ENCODE peak calls at places on chromosomes 3 and 15, in seven cellular contexts. X is esophagus muscularis mucosa, O is GM10248, L is PC-9, C is T-helper 1 cell, U is A172, H is NCI-H1930. E is an unnamed sample.

GRCh38 chr3:192802957-192803899 is 75.9 kb upstream of the FGF12 start:
- DNase-seq in L (no peak), O (peak), U (peak), C (peak), H (no peak), X (no peak), E (peak)

GRCh38 chr15:75199347-75199976 is 2.2 kb upstream of the C15orf39 start:
- DNase-seq in L (no peak), C (peak), X (no peak), U (no peak), H (no peak), O (no peak), E (no peak)

GRCh38 chr3:117898722-117899121 is 1135.9 kb downstream of the IGSF11 start:
- DNase-seq in O (no peak), L (no peak), X (no peak), H (no peak), U (no peak), C (no peak), E (peak)

GRCh38 chr3:67947808-67948508 is 293.5 kb upstream of the SUCLG2 start:
- DNase-seq in H (no peak), U (peak), X (no peak), O (no peak), C (peak), L (peak), E (no peak)

GRCh38 chr3:79516795-79517194 is 251.0 kb downstream of the ROBO1 start:
- DNase-seq in O (no peak), C (no peak), L (no peak), H (no peak), X (no peak), U (no peak), E (no peak)

GRCh38 chr3:59839283-59839682 is 789.5 kb upstream of the CFAP20DC start:
- DNase-seq in C (no peak), O (no peak), L (no peak), H (no peak), U (no peak), X (no peak), E (no peak)

GRCh38 chr15:66253643-66254363 is at the start of gene MEGF11:
- DNase-seq in L (peak), C (no peak), U (peak), O (no peak), X (no peak), H (peak), E (peak)

GRCh38 chr3:154132777-154133375 is 11.7 kb downstream of the ARHGEF26 start:
- DNase-seq in C (no peak), H (peak), X (peak), U (peak), L (no peak), O (no peak), E (peak)

GRCh38 chr3:36524560-36524959 is 144.3 kb downstream of the STAC start:
- DNase-seq in X (peak), L (no peak), O (no peak), H (no peak), U (peak), C (no peak), E (no peak)

GRCh38 chr3:17030438-17030837 is 145.7 kb downstream of the PLCL2 start:
- DNase-seq in C (no peak), U (no peak), H (no peak), L (no peak), X (no peak), O (no peak), E (no peak)

GRCh38 chr3:46098319-46098761 is 71.1 kb upstream of the XCR1 start:
- DNase-seq in U (no peak), H (no peak), C (peak), X (no peak), L (no peak), O (peak), E (no peak)

GRCh38 chr3:59862686-59863085 is 812.9 kb upstream of the CFAP20DC start:
- DNase-seq in C (no peak), L (peak), O (no peak), H (no peak), U (peak), X (no peak), E (peak)

GRCh38 chr3:54994026-54994626 is 66.3 kb upstream of the LRTM1 start:
- DNase-seq in O (no peak), U (no peak), X (no peak), H (no peak), L (no peak), C (no peak), E (peak)

GRCh38 chr3:112360574-112360973 is 27.6 kb downstream of the CD200 start:
- DNase-seq in L (no peak), X (no peak), O (no peak), U (no peak), C (no peak), H (no peak), E (no peak)

GRCh38 chr3:12946661-12947316 is 105.4 kb upstream of the RPL32 start:
- DNase-seq in O (no peak), X (no peak), C (no peak), H (no peak), L (no peak), U (no peak), E (no peak)

GRCh38 chr15:64343222-64343621 is 12.8 kb downstream of the CSNK1G1 start:
- DNase-seq in H (no peak), X (no peak), C (no peak), L (no peak), U (no peak), O (no peak), E (no peak)

GRCh38 chr3:122298239-122298638 is 26.8 kb upstream of the CSTA start:
- DNase-seq in U (no peak), H (no peak), X (no peak), L (no peak), O (peak), C (peak), E (no peak)

GRCh38 chr3:197027151-197027895 is 2.3 kb downstream of the MELTF start:
- DNase-seq in U (peak), O (no peak), C (no peak), L (peak), H (no peak), X (no peak), E (no peak)

GRCh38 chr3:112979244-112979832 is 4.4 kb upstream of the CD200R1 start:
- DNase-seq in O (no peak), X (no peak), C (peak), U (peak), H (peak), L (no peak), E (peak)

GRCh38 chr3:84666468-84666867 is 292.3 kb upstream of the CADM2 start:
- DNase-seq in L (no peak), C (no peak), O (no peak), X (no peak), H (no peak), U (no peak), E (no peak)

GRCh38 chr3:149963485-149963884 is 7.2 kb downstream of the PFN2 start:
- DNase-seq in L (no peak), O (no peak), C (no peak), X (no peak), H (no peak), U (no peak), E (no peak)

GRCh38 chr3:73298243-73299183 is 237.1 kb downstream of the EBLN2 start:
- DNase-seq in H (peak), O (no peak), X (no peak), C (no peak), U (no peak), L (no peak), E (no peak)

GRCh38 chr3:97495896-97496295 is 268.7 kb upstream of the ARL6 start:
- DNase-seq in U (no peak), L (no peak), C (no peak), H (no peak), O (no peak), X (no peak), E (no peak)

GRCh38 chr3:174957581-174958001 is 98.5 kb downstream of the NAALADL2 start:
- DNase-seq in U (no peak), X (no peak), H (no peak), C (no peak), L (no peak), O (no peak), E (no peak)

GRCh38 chr15:57540736-57541135 is 51.0 kb upstream of the MYZAP start:
- DNase-seq in L (no peak), C (peak), O (peak), X (no peak), H (no peak), U (no peak), E (no peak)

GRCh38 chr3:190444036-190444435 is 5.7 kb downstream of the TMEM207 start:
- DNase-seq in X (no peak), L (no peak), C (no peak), U (no peak), H (no peak), O (no peak), E (no peak)

GRCh38 chr15:75584121-75584520 is 5.0 kb upstream of the PTPN9 start:
- DNase-seq in O (no peak), L (no peak), U (no peak), C (no peak), H (no peak), X (no peak), E (no peak)

GRCh38 chr3:172903642-172904041 is 153.1 kb downstream of the ECT2 start:
- DNase-seq in O (no peak), C (no peak), U (no peak), X (no peak), L (no peak), H (no peak), E (no peak)

GRCh38 chr15:88012233-88012632 is 244.3 kb downstream of the NTRK3 start:
- DNase-seq in L (no peak), X (no peak), H (no peak), O (no peak), C (no peak), U (no peak), E (peak)

GRCh38 chr3:41075958-41076357 is 123.3 kb upstream of the CTNNB1 start:
- DNase-seq in H (no peak), L (no peak), O (no peak), U (no peak), C (no peak), X (no peak), E (peak)

GRCh38 chr3:141471160-141471559 is 15.7 kb upstream of the RASA2 start:
- DNase-seq in H (no peak), L (no peak), O (no peak), C (no peak), X (no peak), U (no peak), E (no peak)

GRCh38 chr3:71652786-71653419 is 69.4 kb upstream of the FOXP1 start:
- DNase-seq in X (no peak), H (peak), U (peak), C (peak), O (peak), L (no peak), E (peak)

GRCh38 chr3:141291610-141292345 is 60.2 kb downstream of the PXYLP1 start:
- DNase-seq in C (no peak), X (no peak), U (no peak), H (no peak), L (no peak), O (no peak), E (no peak)

GRCh38 chr3:57757642-57758297 is 1.7 kb downstream of the SLMAP start:
- DNase-seq in H (no peak), L (peak), C (no peak), O (no peak), U (no peak), X (no peak), E (peak)

GRCh38 chr3:46676601-46677071 is 16.8 kb downstream of the ALS2CL start:
- DNase-seq in X (no peak), L (no peak), C (no peak), U (no peak), H (no peak), O (no peak), E (no peak)

E was measured in trophoblast cell.